ENCODE peak calls at places on chromosomes 3 and 15, in nine cellular contexts. X is body of pancreas, G is lung, T is Peyer's patch, A is astrocyte of the cerebellum, R is neural progenitor cell, U is left ventricle myocardium inferior, N is psoas muscle, B is AG04450. Z is an unnamed sample.

GRCh38 chr3:186414735-186415419 is 52.8 kb upstream of the DGKG start:
- DNase-seq in X (peak), G (no peak), T (no peak), A (peak), R (no peak), U (no peak), N (no peak), B (peak), Z (no peak)

GRCh38 chr15:51160484-51160883 is 65.8 kb upstream of the TNFAIP8L3 start:
- DNase-seq in X (no peak), G (no peak), T (no peak), A (no peak), R (no peak), U (no peak), N (no peak), B (no peak), Z (no peak)

GRCh38 chr15:100278596-100279380 is 63.0 kb downstream of the ADAMTS17 start:
- DNase-seq in X (no peak), G (peak), T (no peak), A (no peak), R (no peak), U (no peak), N (no peak), B (no peak), Z (no peak)

GRCh38 chr3:14479591-14479990 is 60.6 kb downstream of the GRIP2 start:
- DNase-seq in X (no peak), G (no peak), T (peak), A (no peak), R (no peak), U (no peak), N (peak), B (no peak), Z (no peak)

GRCh38 chr15:73361331-73361730 is 7.4 kb downstream of the HCN4 start:
- DNase-seq in X (no peak), G (no peak), T (no peak), A (no peak), R (no peak), U (no peak), N (no peak), B (no peak), Z (no peak)

GRCh38 chr15:66080791-66081475 is 172.6 kb downstream of the MEGF11 start:
- DNase-seq in X (peak), G (no peak), T (peak), A (peak), R (peak), U (no peak), N (no peak), B (peak), Z (peak)

GRCh38 chr15:55897560-55898336 is 95.7 kb downstream of the NEDD4 start:
- DNase-seq in X (peak), G (peak), T (no peak), A (no peak), R (peak), U (peak), N (peak), B (no peak), Z (peak)

GRCh38 chr15:47733085-47733484 is 15.8 kb downstream of the SEMA6D start:
- DNase-seq in X (no peak), G (no peak), T (no peak), A (no peak), R (no peak), U (no peak), N (no peak), B (no peak), Z (no peak)

GRCh38 chr3:195715583-195716266 is 5.1 kb upstream of the MUC20 start:
- DNase-seq in X (no peak), G (no peak), T (peak), A (no peak), R (no peak), U (no peak), N (no peak), B (no peak), Z (no peak)

GRCh38 chr3:45640091-45640507 is 45.5 kb downstream of the LIMD1 start:
- DNase-seq in X (no peak), G (no peak), T (no peak), A (no peak), R (no peak), U (no peak), N (no peak), B (no peak), Z (no peak)

GRCh38 chr3:2544212-2544611 is 445.5 kb downstream of the CNTN4 start:
- DNase-seq in X (no peak), G (no peak), T (no peak), A (no peak), R (no peak), U (no peak), N (no peak), B (no peak), Z (no peak)

GRCh38 chr3:171971919-171972526 is 67.4 kb upstream of the FNDC3B start:
- DNase-seq in X (no peak), G (no peak), T (no peak), A (no peak), R (no peak), U (no peak), N (no peak), B (no peak), Z (no peak)

GRCh38 chr15:99149366-99149765 is 44.5 kb downstream of the SYNM start:
- DNase-seq in X (no peak), G (no peak), T (no peak), A (no peak), R (no peak), U (no peak), N (no peak), B (no peak), Z (no peak)

GRCh38 chr3:189457201-189457607 is 174.0 kb upstream of the TP63 start:
- DNase-seq in X (no peak), G (no peak), T (no peak), A (peak), R (no peak), U (no peak), N (no peak), B (no peak), Z (no peak)

GRCh38 chr3:100525753-100526612 is 33.6 kb downstream of the TMEM45A start:
- DNase-seq in X (peak), G (no peak), T (no peak), A (peak), R (no peak), U (no peak), N (no peak), B (no peak), Z (no peak)

GRCh38 chr3:10366681-10367101 is 45.8 kb upstream of the SEC13 start:
- DNase-seq in X (no peak), G (no peak), T (peak), A (peak), R (peak), U (no peak), N (peak), B (peak), Z (no peak)

GRCh38 chr3:71955549-71956373 is 170.8 kb upstream of the PROK2 start:
- DNase-seq in X (peak), G (peak), T (peak), A (peak), R (peak), U (peak), N (peak), B (peak), Z (peak)

GRCh38 chr15:76866716-76867321 is 38.3 kb downstream of the SCAPER start:
- DNase-seq in X (no peak), G (no peak), T (no peak), A (peak), R (peak), U (no peak), N (no peak), B (peak), Z (no peak)

GRCh38 chr15:29104566-29104880 is 165.1 kb downstream of the NSMCE3 start:
- DNase-seq in X (no peak), G (no peak), T (no peak), A (no peak), R (no peak), U (no peak), N (peak), B (no peak), Z (no peak)

GRCh38 chr15:93413745-93414144 is 324.7 kb upstream of the RGMA start:
- DNase-seq in X (no peak), G (no peak), T (no peak), A (no peak), R (no peak), U (no peak), N (no peak), B (no peak), Z (no peak)

GRCh38 chr15:90813796-90814192 is 54.6 kb upstream of the FURIN start:
- DNase-seq in X (no peak), G (no peak), T (no peak), A (no peak), R (no peak), U (no peak), N (no peak), B (no peak), Z (no peak)

GRCh38 chr15:58221591-58222241 is 83.5 kb downstream of the AQP9 start:
- DNase-seq in X (no peak), G (no peak), T (no peak), A (no peak), R (peak), U (no peak), N (no peak), B (no peak), Z (no peak)
- TF ChIP-seq CTCF in X (peak), G (no peak), T (no peak), A (peak), R (peak), U (peak), N (no peak), B (peak), Z (peak)

GRCh38 chr3:147390589-147391569 is 15.5 kb downstream of the ZIC4 start:
- DNase-seq in X (no peak), G (no peak), T (no peak), A (no peak), R (peak), U (no peak), N (no peak), B (no peak), Z (no peak)

GRCh38 chr3:147394168-147394941 is 12.0 kb downstream of the ZIC4 start:
- DNase-seq in X (no peak), G (no peak), T (no peak), A (no peak), R (peak), U (no peak), N (no peak), B (no peak), Z (no peak)

GRCh38 chr3:147393261-147393964 is 12.9 kb downstream of the ZIC4 start:
- DNase-seq in X (no peak), G (no peak), T (no peak), A (no peak), R (peak), U (no peak), N (peak), B (no peak), Z (no peak)

GRCh38 chr3:147391726-147392082 is 14.6 kb downstream of the ZIC4 start:
- DNase-seq in X (no peak), G (no peak), T (no peak), A (peak), R (no peak), U (no peak), N (no peak), B (no peak), Z (no peak)

DNA sequence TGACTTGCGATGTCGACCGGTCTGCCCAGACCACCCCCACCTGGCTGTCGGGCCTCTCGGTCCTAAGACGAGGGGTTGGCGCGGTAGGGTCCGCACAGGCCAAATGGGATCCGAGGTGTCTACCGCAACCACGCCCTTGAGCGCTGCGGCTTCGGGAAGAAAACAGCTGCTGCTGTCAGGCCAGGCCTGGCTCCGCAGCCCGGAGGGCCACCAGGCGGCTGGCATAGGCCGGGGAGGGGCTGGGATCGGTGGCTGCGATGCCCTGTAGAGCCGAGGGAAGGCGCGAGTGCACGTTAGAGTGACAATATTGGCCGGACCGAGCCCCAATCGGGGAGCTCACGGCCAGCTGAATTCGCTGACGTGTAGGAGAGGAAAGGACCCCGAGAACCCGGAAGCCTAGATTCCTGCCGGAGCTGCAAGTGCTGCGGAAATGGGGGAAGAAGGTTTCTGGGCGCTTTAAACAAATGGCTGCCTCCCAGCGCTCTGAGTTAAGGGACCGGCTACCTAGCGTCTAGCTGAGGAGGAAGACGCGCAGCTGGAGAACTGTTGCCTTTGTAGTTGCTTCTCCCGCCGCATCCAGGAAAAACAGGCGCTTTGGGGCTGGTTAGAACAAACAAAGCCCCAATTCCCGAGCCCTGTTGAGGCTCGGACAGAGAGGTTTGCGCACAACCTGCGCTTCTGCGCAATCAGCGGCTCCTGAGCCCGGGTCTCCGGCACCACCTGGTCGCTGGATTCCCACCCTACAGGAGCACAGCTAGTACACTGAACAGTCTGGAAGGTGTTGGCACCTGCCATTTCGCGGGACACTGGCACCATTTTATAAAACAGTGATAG is 14.0 kb downstream of the ZIC4 start:
- DNase-seq in X (no peak), G (no peak), T (no peak), A (no peak), R (peak), U (no peak), N (peak), B (no peak), Z (no peak)
- TF ChIP-seq CTCF in X (peak), G (no peak), T (no peak), A (peak), R (peak), U (no peak), N (peak), B (no peak), Z (peak)

DNA sequence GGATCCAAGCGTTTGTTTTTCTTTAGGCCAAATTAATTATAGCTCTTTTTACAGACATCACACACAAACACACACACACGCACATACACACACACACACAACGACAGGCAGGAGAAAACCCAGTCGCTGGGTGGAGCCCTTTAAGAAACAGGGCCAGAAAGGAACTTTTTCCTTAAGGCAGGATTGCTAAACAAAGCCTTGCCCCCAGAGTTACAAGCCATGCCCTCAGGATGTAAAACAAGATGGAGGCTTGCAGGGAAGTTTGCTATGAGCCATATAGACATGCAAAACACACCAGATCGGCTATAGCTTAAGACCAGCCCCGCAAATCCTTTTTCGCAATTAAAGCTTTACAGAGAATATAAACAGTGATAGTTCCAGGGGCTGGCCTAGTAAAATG is 16.3 kb upstream of the IQCF2 start:
- DNase-seq in X (no peak), G (no peak), T (no peak), A (no peak), R (peak), U (no peak), N (no peak), B (no peak), Z (no peak)
- TF ChIP-seq CTCF in X (no peak), G (no peak), T (no peak), A (no peak), R (no peak), U (no peak), N (no peak), B (no peak), Z (no peak)

DNA sequence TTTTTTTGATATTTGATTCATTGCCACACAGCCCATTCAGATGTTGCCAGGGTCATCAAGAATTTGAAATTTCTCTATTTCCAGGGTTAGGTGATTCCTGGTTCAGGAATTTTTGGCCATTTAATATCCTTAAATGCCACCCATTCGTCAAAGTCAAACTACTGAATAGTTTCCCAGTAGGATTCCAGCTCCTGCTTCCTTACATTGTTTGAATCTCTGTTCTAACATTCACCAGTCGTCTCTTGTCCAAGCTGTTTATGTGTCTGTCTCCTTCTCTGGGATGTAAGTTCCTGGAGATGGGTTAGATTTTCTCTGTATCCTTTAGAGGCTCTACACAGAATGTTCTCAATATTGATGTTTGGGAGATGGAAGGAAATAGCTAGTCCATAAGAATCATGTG is 124.9 kb upstream of the TLE3 start:
- DNase-seq in X (no peak), G (no peak), T (no peak), A (no peak), R (no peak), U (no peak), N (no peak), B (no peak), Z (no peak)
- TF ChIP-seq CTCF in X (no peak), G (no peak), T (no peak), A (no peak), R (no peak), U (no peak), N (no peak), B (no peak), Z (no peak)